ENCODE peak calls at places on chromosome 21, in six cellular contexts. Q, T, L, I, C and X are unnamed samples. For H3K36me3, the result is how much of the 10 kb centered on the place peaks cover.

GRCh38 chr21:32055305-32055704 is 182.5 kb downstream of the HUNK start:
- DNase-seq in I (no peak), L (no peak), C (no peak), Q (no peak), T (no peak), X (no peak)

GRCh38 chr21:34934350-34934749 is 114.8 kb downstream of the RUNX1 start:
- DNase-seq in C (no peak), T (no peak), I (no peak), L (no peak), Q (no peak), X (no peak)

GRCh38 chr21:31130821-31131220 is 92.5 kb upstream of the KRTAP19-8 start:
- DNase-seq in Q (no peak), L (no peak), T (no peak), I (no peak), C (no peak), X (no peak)

GRCh38 chr21:34017127-34017961 is 56.0 kb upstream of the MRPS6 start:
- DNase-seq in C (no peak), I (no peak), T (no peak), L (no peak), Q (no peak), X (no peak)

GRCh38 chr21:17441370-17441769 is 71.5 kb upstream of the CXADR start:
- DNase-seq in I (no peak), Q (peak), C (peak), T (peak), L (peak), X (no peak)

GRCh38 chr21:32321480-32321879 is 22.8 kb downstream of the MRAP start:
- DNase-seq in C (no peak), Q (no peak), I (no peak), L (no peak), T (no peak), X (no peak)

GRCh38 chr21:30882907-30883597 is 1.7 kb upstream of the KRTAP11-1 start:
- DNase-seq in L (no peak), I (no peak), T (no peak), Q (no peak), C (no peak), X (no peak)

GRCh38 chr21:33976980-33977720 is 61.5 kb upstream of the ATP5PO start:
- DNase-seq in T (no peak), L (no peak), C (no peak), Q (no peak), I (no peak), X (no peak)

GRCh38 chr21:33644383-33645074 is 2.2 kb downstream of the ITSN1 start:
- DNase-seq in Q (no peak), L (peak), C (no peak), T (peak), I (no peak), X (no peak)

GRCh38 chr21:31710586-31710985 is 21.3 kb downstream of the SCAF4 start:
- DNase-seq in Q (no peak), L (no peak), T (peak), C (no peak), I (no peak), X (no peak)

GRCh38 chr21:33682992-33683627 is 40.8 kb downstream of the ITSN1 start:
- DNase-seq in C (no peak), L (no peak), Q (no peak), I (no peak), T (peak), X (no peak)

GRCh38 chr21:31426235-31426797 is 82.3 kb upstream of the TIAM1 start:
- DNase-seq in L (no peak), T (no peak), C (no peak), Q (no peak), I (no peak), X (no peak)

GRCh38 chr21:27693376-27693775 is 726.5 kb upstream of the ADAMTS5 start:
- DNase-seq in I (no peak), L (no peak), T (peak), C (no peak), Q (no peak), X (no peak)

GRCh38 chr21:36169465-36170128 is 13.0 kb downstream of the DOP1B start:
- DNase-seq in T (no peak), C (no peak), I (no peak), Q (no peak), L (no peak), X (no peak)

GRCh38 chr21:32597205-32597604 is 11.9 kb upstream of the TCP10L start:
- DNase-seq in C (no peak), I (no peak), L (no peak), T (peak), Q (peak), X (no peak)

GRCh38 chr21:27423073-27423472 is 456.2 kb upstream of the ADAMTS5 start:
- DNase-seq in I (no peak), C (peak), L (peak), Q (peak), T (peak), X (peak)

GRCh38 chr21:35940074-35940927 is 120.0 kb downstream of the SETD4 start:
- DNase-seq in Q (peak), L (peak), I (no peak), C (peak), T (peak), X (peak)

GRCh38 chr21:38054334-38054733 is 138.1 kb upstream of the KCNJ6 start:
- DNase-seq in I (no peak), Q (no peak), T (no peak), L (no peak), C (no peak), X (no peak)

GRCh38 chr21:38057626-38058025 is 141.4 kb upstream of the KCNJ6 start:
- DNase-seq in L (no peak), Q (no peak), T (no peak), C (no peak), I (no peak), X (no peak)

GRCh38 chr21:38060533-38060932 is 144.3 kb upstream of the KCNJ6 start:
- DNase-seq in Q (no peak), L (no peak), I (no peak), C (no peak), T (no peak), X (no peak)

DNA sequence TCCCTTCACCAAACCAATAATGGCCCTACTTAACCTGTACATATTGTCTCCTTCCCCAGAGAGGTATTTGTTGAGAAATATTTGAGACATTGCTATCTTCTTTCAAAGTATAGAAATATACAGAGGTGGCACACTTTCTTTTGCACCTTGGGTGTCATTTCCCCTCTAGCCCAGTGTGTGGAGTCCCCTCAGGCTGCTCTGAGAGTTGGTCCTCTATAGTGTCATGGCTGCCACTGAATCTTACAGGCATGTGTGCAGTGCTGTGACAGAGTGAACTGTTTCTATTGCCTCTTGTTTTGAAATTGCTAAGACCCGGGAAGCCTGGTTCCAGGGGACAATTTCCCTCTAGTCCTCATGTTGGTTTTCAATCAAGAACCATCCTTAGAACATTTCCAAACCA is 140.2 kb upstream of the KCNJ6 start:
- DNase-seq in L (no peak), Q (no peak), I (no peak), C (no peak), T (no peak), X (no peak)
- TF ChIP-seq CTCF in L (no peak), Q (no peak), I (no peak), C (no peak), T (no peak), X (no peak)

GRCh38 chr21:28949318-28949717 is 43.4 kb downstream of the LTN1 start:
- DNase-seq in I (no peak), L (no peak), C (no peak), T (no peak), Q (no peak), X (no peak)

GRCh38 chr21:28953247-28953646 is 39.4 kb downstream of the LTN1 start:
- DNase-seq in I (no peak), T (no peak), L (no peak), Q (no peak), C (no peak), X (no peak)

DNA sequence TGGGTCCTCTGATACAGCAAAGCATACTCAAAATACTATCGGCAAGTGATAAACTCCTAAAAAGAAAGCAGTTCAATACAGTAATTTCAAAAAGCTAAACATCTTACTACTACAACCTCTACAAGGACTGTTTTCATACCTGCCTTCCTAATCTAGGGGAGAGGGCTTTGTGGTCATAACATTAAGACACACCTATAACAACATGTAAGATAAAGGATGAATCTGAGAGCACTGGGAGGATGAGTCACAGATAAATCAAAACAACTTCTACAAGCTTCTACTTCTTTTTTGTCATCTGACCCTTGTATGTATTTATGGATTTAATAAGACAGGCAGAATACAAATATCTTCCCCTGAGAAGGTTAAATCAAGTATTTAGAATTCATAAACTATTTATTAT is 40.0 kb downstream of the LTN1 start:
- DNase-seq in C (no peak), I (no peak), L (no peak), T (peak), Q (no peak), X (no peak)
- H3K36me3 ChIP-seq in C (under half), I (under half), L (under half), T (under half), Q (under half), X (under half)

GRCh38 chr21:42367379-42368165 is 1.2 kb upstream of the TFF1 start:
- DNase-seq in T (no peak), I (no peak), C (no peak), Q (no peak), L (no peak), X (no peak)
- TF ChIP-seq CTCF in T (no peak), I (no peak), C (no peak), Q (no peak), L (no peak), X (no peak)

GRCh38 chr21:25903599-25903998 is 168.8 kb downstream of the GABPA start:
- DNase-seq in C (no peak), L (no peak), Q (no peak), I (no peak), T (no peak), X (no peak)
- H3K36me3 ChIP-seq in C (under half), L (under half), Q (under half), I (under half), T (under half), X (under half)

GRCh38 chr21:45020629-45021427 is 53.6 kb upstream of the ADARB1 start:
- DNase-seq in C (no peak), T (no peak), I (no peak), Q (no peak), L (no peak), X (no peak)
- TF ChIP-seq CTCF in C (no peak), T (no peak), I (no peak), Q (no peak), L (no peak), X (no peak)

DNA sequence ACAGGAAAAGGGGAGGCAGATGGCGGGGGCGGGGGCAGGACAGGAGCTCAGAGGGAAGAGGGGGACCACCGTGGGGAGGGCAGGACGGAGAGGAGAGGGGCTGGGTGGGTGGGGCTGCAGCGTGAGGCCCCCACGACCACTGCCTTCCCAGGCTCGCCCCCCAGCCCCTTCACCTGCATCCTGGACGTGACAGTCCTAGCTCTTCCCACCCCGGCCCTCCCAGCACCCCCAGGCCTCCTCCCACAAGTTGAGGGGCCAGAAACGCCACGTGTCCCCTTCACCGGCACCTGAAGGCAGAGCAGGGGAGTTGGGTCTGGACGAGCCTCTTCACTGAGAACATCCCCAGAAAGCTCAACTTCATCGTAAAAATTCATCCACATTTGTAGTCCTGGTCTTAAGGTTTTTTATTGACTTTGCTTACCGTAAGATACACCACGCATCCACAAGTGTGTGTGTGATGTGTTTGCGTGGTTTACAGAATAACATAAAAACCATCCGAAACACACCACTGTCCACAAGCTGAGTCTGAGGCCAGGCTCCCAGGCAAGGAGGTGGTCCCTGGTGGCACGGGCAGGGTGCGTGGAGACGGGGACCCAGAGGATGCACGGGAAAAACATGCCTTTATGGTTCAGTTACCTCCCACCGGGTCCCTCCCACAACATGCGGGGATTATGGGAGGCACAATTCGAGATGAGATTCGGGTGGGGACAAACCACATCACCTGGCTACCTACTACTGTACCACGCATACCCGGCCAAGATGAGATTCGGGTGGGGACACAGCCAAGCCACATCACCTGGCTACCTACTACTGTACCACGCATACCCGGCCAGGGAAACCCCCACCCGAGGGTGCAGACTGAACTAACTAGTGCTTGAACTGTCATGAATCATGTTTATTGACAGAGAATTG is 13.9 kb upstream of the COL18A1 start:
- DNase-seq in L (no peak), Q (peak), C (no peak), I (no peak), T (no peak), X (no peak)
- H3K36me3 ChIP-seq in L (under half), Q (under half), C (under half), I (under half), T (under half), X (under half)

GRCh38 chr21:23524685-23525084 is 2082.6 kb downstream of the MRPL39 start:
- DNase-seq in Q (no peak), T (no peak), C (no peak), L (no peak), I (no peak), X (no peak)
- TF ChIP-seq CTCF in Q (no peak), T (no peak), C (no peak), L (no peak), I (no peak), X (no peak)

DNA sequence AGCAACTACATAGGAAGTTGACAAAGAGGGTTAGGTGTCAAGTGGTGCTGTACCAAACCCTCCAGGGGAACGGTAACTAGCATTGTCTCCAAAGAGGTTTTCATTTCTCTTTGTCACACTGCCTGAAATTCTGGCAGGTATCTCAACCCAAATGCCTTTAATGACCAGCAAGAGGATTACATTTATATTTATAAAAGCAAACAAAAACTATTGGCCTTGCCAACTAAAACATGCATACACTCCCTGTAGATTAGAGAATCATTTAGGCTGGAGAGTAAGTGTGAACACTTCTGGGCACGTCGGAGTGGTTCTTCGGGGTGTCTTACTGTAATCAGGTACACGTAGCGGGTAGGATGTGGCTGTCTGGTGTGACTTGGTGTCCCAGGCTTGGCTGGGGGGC is 84.9 kb downstream of the VPS26C start:
- DNase-seq in C (no peak), Q (no peak), I (no peak), L (no peak), T (no peak), X (no peak)
- H3K36me3 ChIP-seq in C (under half), Q (under half), I (under half), L (under half), T (under half), X (under half)

GRCh38 chr21:45859762-45860357 is 121.7 kb upstream of the COL6A1 start:
- DNase-seq in T (no peak), Q (no peak), I (no peak), L (no peak), C (no peak), X (no peak)

GRCh38 chr21:45857761-45858160 is 123.8 kb upstream of the COL6A1 start:
- DNase-seq in T (no peak), C (no peak), Q (no peak), I (no peak), L (no peak), X (no peak)

GRCh38 chr21:45860493-45861155 is 120.9 kb upstream of the COL6A1 start:
- DNase-seq in I (no peak), T (no peak), Q (no peak), C (no peak), L (no peak), X (no peak)

GRCh38 chr21:45858180-45858579 is 123.4 kb upstream of the COL6A1 start:
- DNase-seq in T (no peak), Q (no peak), L (no peak), I (no peak), C (no peak), X (no peak)

DNA sequence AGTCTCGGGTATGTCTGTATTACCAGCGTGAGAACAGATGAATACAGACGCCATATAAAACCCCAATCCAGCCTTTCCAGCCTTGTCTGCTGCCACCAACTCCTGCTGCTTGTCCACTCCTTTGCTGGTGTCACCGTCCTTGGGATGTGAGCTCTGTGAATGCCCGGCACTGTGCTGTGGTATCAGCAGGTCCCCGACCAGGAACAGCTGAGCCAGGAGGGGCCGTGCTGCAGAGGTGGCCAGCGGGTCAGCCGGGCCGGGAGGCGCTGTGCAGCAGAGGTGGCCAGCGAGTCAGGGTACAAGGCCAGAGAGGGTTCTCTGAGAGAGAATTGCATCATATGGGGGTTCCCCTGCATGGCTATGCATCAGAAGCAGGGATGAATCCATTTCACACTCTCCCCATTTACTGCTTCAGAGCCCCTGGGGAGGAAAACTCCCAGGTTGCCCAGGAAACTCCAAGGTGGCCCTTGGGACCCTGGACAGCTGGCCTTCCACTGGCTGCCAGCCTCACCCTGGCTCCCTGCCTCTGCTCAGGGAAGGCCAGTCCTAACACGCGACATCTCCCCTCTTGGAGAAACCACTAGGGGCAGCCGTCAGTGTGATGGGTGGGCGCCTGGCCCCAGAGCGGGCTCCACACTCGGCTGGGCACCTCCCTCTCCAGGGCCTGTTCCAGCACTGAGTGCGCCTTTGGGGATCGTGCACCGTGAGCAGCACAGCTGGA is 122.4 kb upstream of the COL6A1 start:
- DNase-seq in C (no peak), Q (no peak), L (no peak), T (no peak), I (no peak), X (no peak)
- TF ChIP-seq CTCF in C (no peak), Q (no peak), L (no peak), T (no peak), I (no peak), X (no peak)

DNA sequence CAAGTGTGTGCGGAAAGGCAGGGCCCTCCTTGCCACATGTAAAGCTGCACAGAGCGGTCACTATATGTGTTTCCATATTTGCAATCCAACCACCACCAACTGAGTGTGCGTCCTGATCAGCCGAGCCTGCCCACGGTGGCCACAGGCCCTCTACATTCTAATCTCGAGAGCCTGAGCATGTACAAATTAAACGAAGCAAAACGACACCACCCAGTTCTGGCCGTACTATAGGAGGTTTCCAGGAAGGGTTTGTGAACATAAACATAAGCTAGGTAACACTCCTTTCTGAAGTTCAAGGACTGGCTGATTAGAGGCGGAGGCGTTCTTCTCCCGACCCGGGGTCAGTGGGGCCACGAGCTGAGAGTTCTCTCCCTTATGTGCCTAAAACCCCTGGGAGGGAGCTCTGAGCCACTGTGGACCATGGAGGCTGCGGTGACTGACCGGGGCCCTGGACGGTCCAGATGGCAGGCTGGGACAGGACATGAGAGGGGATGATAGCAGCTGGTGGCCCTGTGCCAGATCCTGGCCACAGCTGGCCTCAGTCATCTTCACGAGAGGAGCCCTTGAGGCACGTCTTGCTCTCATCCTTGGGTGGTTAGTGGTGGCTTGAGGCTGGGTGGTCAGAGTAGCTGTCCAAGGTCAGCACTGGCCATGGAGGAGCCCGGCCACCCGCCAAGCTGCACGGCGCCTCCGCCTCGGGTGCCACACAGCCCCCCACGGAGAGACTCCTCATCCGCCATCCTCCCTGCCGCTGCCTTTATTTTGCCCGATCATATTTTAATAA is 39.1 kb upstream of the TRAPPC10 start:
- DNase-seq in Q (no peak), T (peak), I (no peak), C (no peak), L (peak), X (no peak)
- H3K36me3 ChIP-seq in Q (under half), T (under half), I (under half), C (under half), L (under half), X (under half)